ENCODE peak calls at places on chromosome 10, in five cellular contexts. One of them, this sample, is unnamed.

GRCh38 chr10:100528885-100529472 is 692 bp downstream of the NDUFB8 start:
- DNase-seq in trophoblast cell: no peak
- DNase-seq in H9: no peak
- DNase-seq in neuronal stem cell: no peak
- DNase-seq in mesenchymal stem cell: peak
- DNase-seq in this sample: no peak

GRCh38 chr10:110498982-110499795 is 1.5 kb downstream of the DUSP5 start:
- DNase-seq in H9: peak
- DNase-seq in neuronal stem cell: no peak
- DNase-seq in mesenchymal stem cell: peak
- DNase-seq in trophoblast cell: peak
- DNase-seq in this sample: peak

GRCh38 chr10:46288601-46289206 is 1.9 kb downstream of the ANTXRL start:
- DNase-seq in neuronal stem cell: no peak
- DNase-seq in mesenchymal stem cell: no peak
- DNase-seq in trophoblast cell: peak
- DNase-seq in H9: no peak
- DNase-seq in this sample: no peak

GRCh38 chr10:68434657-68435056 is 27.6 kb upstream of the RUFY2 start:
- DNase-seq in neuronal stem cell: no peak
- DNase-seq in mesenchymal stem cell: peak
- DNase-seq in H9: no peak
- DNase-seq in trophoblast cell: no peak
- DNase-seq in this sample: peak

GRCh38 chr10:120979435-120980315 is 128.5 kb downstream of the WDR11 start:
- DNase-seq in H9: peak
- DNase-seq in trophoblast cell: peak
- DNase-seq in mesenchymal stem cell: peak
- DNase-seq in neuronal stem cell: peak
- DNase-seq in this sample: no peak

GRCh38 chr10:70758757-70759514 is 26.2 kb downstream of the TBATA start:
- DNase-seq in H9: peak
- DNase-seq in mesenchymal stem cell: peak
- DNase-seq in neuronal stem cell: peak
- DNase-seq in trophoblast cell: peak
- DNase-seq in this sample: peak

GRCh38 chr10:95606922-95607321 is 45.8 kb upstream of the SORBS1 start:
- DNase-seq in neuronal stem cell: no peak
- DNase-seq in mesenchymal stem cell: peak
- DNase-seq in trophoblast cell: no peak
- DNase-seq in H9: no peak
- DNase-seq in this sample: peak

GRCh38 chr10:24446739-24447138 is 237.8 kb downstream of the KIAA1217 start:
- DNase-seq in H9: no peak
- DNase-seq in neuronal stem cell: no peak
- DNase-seq in trophoblast cell: peak
- DNase-seq in mesenchymal stem cell: peak
- DNase-seq in this sample: peak

GRCh38 chr10:60970526-60970925 is 26.5 kb upstream of the RHOBTB1 start:
- DNase-seq in neuronal stem cell: no peak
- DNase-seq in H9: no peak
- DNase-seq in mesenchymal stem cell: no peak
- DNase-seq in trophoblast cell: no peak
- DNase-seq in this sample: no peak

GRCh38 chr10:48266528-48266927 is 8.0 kb downstream of the FRMPD2 start:
- DNase-seq in mesenchymal stem cell: no peak
- DNase-seq in H9: no peak
- DNase-seq in neuronal stem cell: no peak
- DNase-seq in trophoblast cell: no peak
- DNase-seq in this sample: no peak

GRCh38 chr10:124477614-124478363 is 16.2 kb downstream of the LHPP start:
- DNase-seq in H9: peak
- DNase-seq in mesenchymal stem cell: no peak
- DNase-seq in neuronal stem cell: no peak
- DNase-seq in trophoblast cell: peak
- DNase-seq in this sample: no peak

GRCh38 chr10:71294091-71294561 is 24.9 kb upstream of the SLC29A3 start:
- DNase-seq in H9: no peak
- DNase-seq in trophoblast cell: peak
- DNase-seq in mesenchymal stem cell: no peak
- DNase-seq in neuronal stem cell: no peak
- DNase-seq in this sample: no peak

GRCh38 chr10:131771634-131772358 is 129.0 kb upstream of the PPP2R2D start:
- DNase-seq in H9: no peak
- DNase-seq in neuronal stem cell: no peak
- DNase-seq in trophoblast cell: no peak
- DNase-seq in mesenchymal stem cell: no peak
- DNase-seq in this sample: no peak
- H4K91ac ChIP-seq in H9: no peak
- H4K91ac ChIP-seq in neuronal stem cell: peak
- H4K91ac ChIP-seq in trophoblast cell: no peak
- H4K91ac ChIP-seq in mesenchymal stem cell: no peak
- H4K91ac ChIP-seq in this sample: no peak

DNA sequence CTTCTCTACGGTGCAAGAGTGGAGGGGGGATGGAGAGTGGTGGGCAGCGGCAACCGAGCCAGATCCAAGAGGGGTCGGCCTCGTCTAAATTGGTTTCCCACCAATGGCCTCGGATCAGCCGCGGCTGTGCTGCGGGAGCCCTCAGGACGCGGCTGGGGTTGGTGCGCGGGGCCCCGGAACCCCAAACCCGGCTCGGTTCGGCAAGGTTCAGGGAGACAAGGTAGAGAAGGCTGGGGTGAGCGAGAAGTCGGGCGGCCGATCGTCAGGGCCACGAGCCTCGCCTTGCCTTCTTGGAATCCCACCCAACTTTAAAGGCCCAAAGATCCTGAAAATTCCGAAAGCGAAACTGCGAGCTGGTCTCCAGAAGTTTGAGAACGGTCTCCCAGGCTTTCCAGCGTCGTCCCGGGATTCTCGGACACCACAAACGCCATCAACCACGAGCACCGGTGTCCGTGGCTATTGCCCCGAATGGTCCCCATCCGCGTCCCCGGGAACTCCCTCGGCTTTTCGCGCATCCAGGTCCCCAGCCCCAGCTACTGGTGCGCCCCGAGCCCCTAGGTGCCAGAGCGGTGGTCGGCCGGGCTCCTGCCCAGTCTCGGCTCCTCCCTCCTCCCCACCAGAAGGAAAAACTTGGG is 3.3 kb downstream of the SFMBT2 start:
- DNase-seq in mesenchymal stem cell: peak
- DNase-seq in neuronal stem cell: no peak
- DNase-seq in H9: peak
- DNase-seq in trophoblast cell: no peak
- DNase-seq in this sample: no peak
- H4K8ac ChIP-seq in mesenchymal stem cell: peak
- H4K8ac ChIP-seq in neuronal stem cell: no peak
- H4K8ac ChIP-seq in H9: no peak
- H4K8ac ChIP-seq in trophoblast cell: peak
- H4K8ac ChIP-seq in this sample: peak

DNA sequence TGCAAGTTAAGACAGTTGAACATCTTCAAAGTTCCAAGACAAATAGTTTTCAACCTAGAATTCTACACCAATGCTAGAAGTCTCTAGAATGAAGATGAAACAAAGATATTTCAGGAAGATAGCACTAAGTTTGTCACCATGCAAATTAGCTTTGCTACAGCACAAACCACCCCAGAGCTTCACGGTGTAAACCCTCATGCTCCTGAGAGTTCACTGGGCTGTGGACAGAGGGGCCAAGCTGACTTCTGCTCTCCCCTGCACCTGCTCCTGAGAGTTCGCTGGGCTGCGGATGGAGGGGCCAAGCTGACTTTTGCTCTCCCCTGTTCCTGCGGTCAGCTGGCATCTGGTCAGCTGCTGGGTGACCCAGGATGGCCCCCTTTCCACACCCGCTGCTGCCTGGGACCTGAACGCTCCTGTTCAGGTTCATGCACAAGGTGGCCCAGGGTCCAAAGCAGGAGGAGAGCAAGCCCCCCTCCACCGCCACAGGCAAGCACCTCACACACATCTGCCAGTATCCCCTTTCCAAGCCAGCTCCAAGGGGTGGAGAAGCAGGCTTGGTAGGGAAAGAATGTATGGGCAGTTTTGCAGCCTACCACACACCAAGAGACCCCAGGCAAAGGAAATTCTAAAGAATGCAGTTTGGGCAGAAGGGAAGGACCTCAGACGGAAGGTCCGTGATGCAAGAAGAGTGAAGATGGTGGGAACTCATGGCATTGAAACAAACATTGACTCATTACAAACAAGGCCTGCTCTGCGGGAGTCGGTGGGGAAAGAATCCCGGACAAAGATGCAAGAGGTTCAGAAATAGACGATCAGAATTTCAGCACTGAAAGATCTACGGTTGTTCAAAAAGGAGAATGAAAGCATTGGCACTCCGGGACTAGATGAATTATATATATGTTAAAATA is 137.8 kb upstream of the PPP2R2D start:
- DNase-seq in neuronal stem cell: no peak
- DNase-seq in mesenchymal stem cell: no peak
- DNase-seq in trophoblast cell: no peak
- DNase-seq in H9: no peak
- DNase-seq in this sample: no peak
- H4K91ac ChIP-seq in neuronal stem cell: no peak
- H4K91ac ChIP-seq in mesenchymal stem cell: no peak
- H4K91ac ChIP-seq in trophoblast cell: no peak
- H4K91ac ChIP-seq in H9: no peak
- H4K91ac ChIP-seq in this sample: no peak

GRCh38 chr10:93893646-93894515 is at the start of gene SLC35G1:
- DNase-seq in mesenchymal stem cell: peak
- DNase-seq in neuronal stem cell: peak
- DNase-seq in H9: peak
- DNase-seq in trophoblast cell: peak
- DNase-seq in this sample: peak
- H4K8ac ChIP-seq in mesenchymal stem cell: peak
- H4K8ac ChIP-seq in neuronal stem cell: no peak
- H4K8ac ChIP-seq in H9: no peak
- H4K8ac ChIP-seq in trophoblast cell: peak
- H4K8ac ChIP-seq in this sample: peak

GRCh38 chr10:43816351-43817321 is 168.0 kb upstream of the ZNF32 start:
- DNase-seq in H9: no peak
- DNase-seq in neuronal stem cell: no peak
- DNase-seq in trophoblast cell: peak
- DNase-seq in mesenchymal stem cell: peak
- DNase-seq in this sample: peak

GRCh38 chr10:43818687-43819086 is 170.0 kb upstream of the ZNF32 start:
- DNase-seq in neuronal stem cell: no peak
- DNase-seq in mesenchymal stem cell: no peak
- DNase-seq in trophoblast cell: no peak
- DNase-seq in H9: no peak
- DNase-seq in this sample: no peak

GRCh38 chr10:43815486-43815885 is 166.8 kb upstream of the ZNF32 start:
- DNase-seq in trophoblast cell: no peak
- DNase-seq in neuronal stem cell: no peak
- DNase-seq in H9: no peak
- DNase-seq in mesenchymal stem cell: no peak
- DNase-seq in this sample: no peak

GRCh38 chr10:43819464-43820225 is 171.0 kb upstream of the ZNF32 start:
- DNase-seq in neuronal stem cell: peak
- DNase-seq in H9: no peak
- DNase-seq in mesenchymal stem cell: no peak
- DNase-seq in trophoblast cell: no peak
- DNase-seq in this sample: no peak

GRCh38 chr10:43817368-43817767 is 168.7 kb upstream of the ZNF32 start:
- DNase-seq in mesenchymal stem cell: peak
- DNase-seq in neuronal stem cell: no peak
- DNase-seq in H9: no peak
- DNase-seq in trophoblast cell: peak
- DNase-seq in this sample: peak
- H4K91ac ChIP-seq in mesenchymal stem cell: peak
- H4K91ac ChIP-seq in neuronal stem cell: no peak
- H4K91ac ChIP-seq in H9: no peak
- H4K91ac ChIP-seq in trophoblast cell: peak
- H4K91ac ChIP-seq in this sample: peak

GRCh38 chr10:86868353-86868752 is 89.1 kb downstream of the MMRN2 start:
- DNase-seq in H9: peak
- DNase-seq in trophoblast cell: no peak
- DNase-seq in mesenchymal stem cell: peak
- DNase-seq in neuronal stem cell: peak
- DNase-seq in this sample: peak
- H4K8ac ChIP-seq in H9: no peak
- H4K8ac ChIP-seq in trophoblast cell: no peak
- H4K8ac ChIP-seq in mesenchymal stem cell: peak
- H4K8ac ChIP-seq in neuronal stem cell: no peak
- H4K8ac ChIP-seq in this sample: peak

GRCh38 chr10:129898701-129899563 is 65.1 kb downstream of the EBF3 start:
- DNase-seq in mesenchymal stem cell: no peak
- DNase-seq in trophoblast cell: no peak
- DNase-seq in neuronal stem cell: no peak
- DNase-seq in H9: no peak
- DNase-seq in this sample: no peak
- H4K91ac ChIP-seq in mesenchymal stem cell: no peak
- H4K91ac ChIP-seq in trophoblast cell: no peak
- H4K91ac ChIP-seq in neuronal stem cell: no peak
- H4K91ac ChIP-seq in H9: no peak
- H4K91ac ChIP-seq in this sample: no peak

DNA sequence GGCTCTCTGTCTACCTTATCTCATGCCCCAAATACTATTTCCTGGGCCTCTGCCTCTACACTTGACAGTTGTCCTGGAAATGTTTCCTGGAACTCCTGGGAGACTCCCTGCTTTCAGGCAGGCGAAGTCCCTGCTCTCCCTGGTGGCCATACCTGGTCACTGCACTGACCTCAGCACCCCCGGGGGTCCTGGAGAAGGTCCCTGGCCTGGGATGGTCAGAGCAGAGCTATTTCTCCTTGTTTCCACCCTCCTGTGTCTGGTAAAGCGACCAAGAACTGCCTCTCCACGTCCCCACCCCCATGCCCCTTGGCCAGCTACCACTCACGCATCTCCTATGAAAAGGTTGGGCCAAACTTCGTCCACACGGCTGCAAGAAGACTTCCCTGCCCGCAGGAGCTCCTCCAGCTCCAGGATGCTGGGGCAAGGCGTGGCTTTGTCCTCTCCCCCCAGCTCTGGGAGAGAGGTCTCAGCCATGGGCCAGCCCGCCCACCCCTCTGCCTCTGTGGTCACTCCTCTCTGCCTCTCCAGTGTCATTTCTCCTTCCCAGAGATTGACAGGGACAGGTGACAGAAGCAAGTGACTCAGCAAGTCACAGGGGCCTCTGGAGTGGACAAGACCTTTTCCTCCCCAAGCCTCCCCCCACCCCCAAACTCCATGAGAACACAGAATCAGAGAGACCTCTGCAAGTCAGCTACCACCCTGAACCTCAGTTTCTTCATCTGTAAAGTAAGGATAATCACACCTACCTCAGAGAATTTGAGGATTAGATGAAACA is 2.6 kb upstream of the SAMD8 start:
- DNase-seq in trophoblast cell: peak
- DNase-seq in H9: peak
- DNase-seq in neuronal stem cell: peak
- DNase-seq in mesenchymal stem cell: peak
- DNase-seq in this sample: no peak
- H4K8ac ChIP-seq in trophoblast cell: peak
- H4K8ac ChIP-seq in H9: no peak
- H4K8ac ChIP-seq in neuronal stem cell: no peak
- H4K8ac ChIP-seq in mesenchymal stem cell: peak
- H4K8ac ChIP-seq in this sample: no peak